ENCODE peak calls at places on chromosomes 6 and 20, in eight cellular contexts. W is left ventricle myocardium superior; A is iris pigment epithelial cell; U is mammary epithelial cell; C is CD4-positive, CD25-positive, alpha-beta regulatory T cell; Y is NCI-H2081; V is skeletal muscle cell; Q is AG08395. L is an unnamed sample.

GRCh38 chr20:2578430-2579192 is 42.2 kb downstream of the TMC2 start:
- DNase-seq in W (no peak), A (no peak), U (no peak), C (no peak), Y (no peak), V (no peak), Q (no peak), L (no peak)

GRCh38 chr6:123055266-123055665 is 59.2 kb downstream of the CLVS2 start:
- DNase-seq in W (no peak), A (no peak), U (no peak), C (no peak), Y (no peak), V (peak), Q (no peak), L (no peak)

GRCh38 chr6:75863001-75863400 is 114.0 kb downstream of the MYO6 start:
- DNase-seq in W (no peak), A (no peak), U (no peak), C (no peak), Y (no peak), V (no peak), Q (no peak), L (no peak)

GRCh38 chr6:36362551-36363389 is 24.7 kb downstream of the ETV7 start:
- DNase-seq in W (no peak), A (peak), U (no peak), C (no peak), Y (no peak), V (no peak), Q (no peak), L (no peak)

GRCh38 chr20:36304786-36305495 is 1.2 kb upstream of the DLGAP4 start:
- DNase-seq in W (no peak), A (no peak), U (no peak), C (no peak), Y (no peak), V (no peak), Q (no peak), L (no peak)

GRCh38 chr20:5949943-5950270 is 426 bp downstream of the TRMT6 start:
- DNase-seq in W (no peak), A (no peak), U (no peak), C (no peak), Y (no peak), V (no peak), Q (no peak), L (no peak)

GRCh38 chr20:52219441-52219840 is 27.9 kb upstream of the ZFP64 start:
- DNase-seq in W (no peak), A (peak), U (no peak), C (no peak), Y (no peak), V (no peak), Q (no peak), L (no peak)

GRCh38 chr6:98486052-98486451 is 348.3 kb upstream of the POU3F2 start:
- DNase-seq in W (no peak), A (no peak), U (no peak), C (no peak), Y (no peak), V (no peak), Q (no peak), L (no peak)

GRCh38 chr20:24503352-24503931 is 34.0 kb downstream of the SYNDIG1 start:
- DNase-seq in W (peak), A (no peak), U (no peak), C (no peak), Y (no peak), V (peak), Q (peak), L (no peak)

L was measured in central memory CD4-positive, alpha-beta T cell.